ENCODE peak calls at places on chromosome 9, in six cellular contexts. M, R, D, Q, K and Y are unnamed samples.

GRCh38 chr9:106233116-106233515 is 538.8 kb downstream of the TMEM38B start:
- DNase-seq in M (no peak), R (no peak), D (no peak), Q (no peak), K (no peak), Y (no peak)

GRCh38 chr9:19946446-19947109 is 157.7 kb upstream of the SLC24A2 start:
- DNase-seq in M (peak), R (peak), D (peak), Q (no peak), K (no peak), Y (no peak)

GRCh38 chr9:132404228-132404881 is 2.3 kb downstream of the TTF1 start:
- DNase-seq in M (no peak), R (no peak), D (no peak), Q (no peak), K (no peak), Y (no peak)

GRCh38 chr9:88502552-88503034 is 32.4 kb upstream of the NXNL2 start:
- DNase-seq in M (no peak), R (no peak), D (no peak), Q (no peak), K (no peak), Y (no peak)

GRCh38 chr9:122445155-122445749 is 32.5 kb downstream of the OR1J1 start:
- DNase-seq in M (no peak), R (peak), D (peak), Q (no peak), K (no peak), Y (peak)

GRCh38 chr9:24487946-24488345 is 57.8 kb downstream of the IZUMO3 start:
- DNase-seq in M (no peak), R (no peak), D (no peak), Q (no peak), K (no peak), Y (no peak)

GRCh38 chr9:32956606-32957005 is 44.8 kb downstream of the APTX start:
- DNase-seq in M (no peak), R (no peak), D (no peak), Q (no peak), K (no peak), Y (no peak)

GRCh38 chr9:18487620-18488019 is 13.7 kb downstream of the ADAMTSL1 start:
- DNase-seq in M (no peak), R (no peak), D (no peak), Q (no peak), K (no peak), Y (no peak)

GRCh38 chr9:29775491-29775890 is 2202.2 kb upstream of the C9orf72 start:
- DNase-seq in M (no peak), R (no peak), D (no peak), Q (no peak), K (no peak), Y (no peak)

GRCh38 chr9:111036068-111036789 is 2.0 kb downstream of the LPAR1 start:
- DNase-seq in M (peak), R (peak), D (peak), Q (peak), K (peak), Y (no peak)

GRCh38 chr9:32581512-32582143 is 8.7 kb upstream of the NDUFB6 start:
- DNase-seq in M (peak), R (peak), D (peak), Q (no peak), K (peak), Y (peak)

GRCh38 chr9:84361645-84362044 is 21.1 kb upstream of the SLC28A3 start:
- DNase-seq in M (no peak), R (no peak), D (no peak), Q (no peak), K (no peak), Y (no peak)

GRCh38 chr9:23771746-23772145 is 54.3 kb downstream of the ELAVL2 start:
- DNase-seq in M (no peak), R (no peak), D (no peak), Q (no peak), K (no peak), Y (no peak)

GRCh38 chr9:19642256-19642655 is 146.6 kb downstream of the SLC24A2 start:
- DNase-seq in M (no peak), R (no peak), D (no peak), Q (no peak), K (no peak), Y (no peak)

GRCh38 chr9:127854169-127854833 is at the start of gene ENG:
- DNase-seq in M (peak), R (peak), D (peak), Q (peak), K (peak), Y (no peak)

GRCh38 chr9:120662513-120662912 is 51.8 kb downstream of the MEGF9 start:
- DNase-seq in M (no peak), R (no peak), D (no peak), Q (no peak), K (no peak), Y (no peak)

GRCh38 chr9:18718393-18718792 is 244.4 kb downstream of the ADAMTSL1 start:
- DNase-seq in M (no peak), R (no peak), D (no peak), Q (no peak), K (no peak), Y (no peak)

GRCh38 chr9:98795970-98796363 is 388 bp downstream of the ANKS6 start:
- DNase-seq in M (peak), R (no peak), D (no peak), Q (peak), K (peak), Y (no peak)

GRCh38 chr9:98797491-98797890 is 1.1 kb upstream of the ANKS6 start:
- DNase-seq in M (no peak), R (no peak), D (no peak), Q (no peak), K (no peak), Y (no peak)

GRCh38 chr9:98795295-98795955 is 930 bp downstream of the ANKS6 start:
- DNase-seq in M (peak), R (no peak), D (no peak), Q (no peak), K (no peak), Y (no peak)

GRCh38 chr9:98798254-98798653 is 1.9 kb upstream of the ANKS6 start:
- DNase-seq in M (no peak), R (no peak), D (no peak), Q (no peak), K (no peak), Y (no peak)

GRCh38 chr9:98796364-98797101 is at the start of gene ANKS6:
- DNase-seq in M (peak), R (peak), D (peak), Q (peak), K (peak), Y (no peak)
- TF ChIP-seq CTCF in M (no peak), R (peak), D (peak), Q (peak), K (peak), Y (peak)

GRCh38 chr9:98034593-98035546 is 21.7 kb upstream of the NANS start:
- DNase-seq in M (peak), R (peak), D (peak), Q (peak), K (peak), Y (peak)
- H3K4me3 ChIP-seq in M (no peak), R (no peak), D (no peak), Q (no peak), K (no peak), Y (no peak)

GRCh38 chr9:93379051-93379450 is 72.4 kb upstream of the FAM120A start:
- DNase-seq in M (no peak), R (no peak), D (no peak), Q (no peak), K (no peak), Y (no peak)

GRCh38 chr9:93378276-93378675 is 73.2 kb upstream of the FAM120A start:
- DNase-seq in M (no peak), R (no peak), D (no peak), Q (no peak), K (no peak), Y (no peak)

GRCh38 chr9:93380410-93381060 is 71.0 kb upstream of the FAM120A start:
- DNase-seq in M (no peak), R (no peak), D (no peak), Q (no peak), K (no peak), Y (no peak)
- TF ChIP-seq CTCF in M (peak), R (no peak), D (no peak), Q (no peak), K (no peak), Y (no peak)

GRCh38 chr9:136662656-136663310 is at the start of gene EGFL7:
- DNase-seq in M (no peak), R (no peak), D (no peak), Q (peak), K (no peak), Y (no peak)

GRCh38 chr9:136661641-136662325 is 933 bp upstream of the EGFL7 start:
- DNase-seq in M (no peak), R (no peak), D (no peak), Q (peak), K (no peak), Y (no peak)

GRCh38 chr9:136662326-136662655 is 425 bp upstream of the EGFL7 start:
- DNase-seq in M (no peak), R (no peak), D (no peak), Q (peak), K (no peak), Y (no peak)

GRCh38 chr9:136659861-136660784 is 2.6 kb upstream of the EGFL7 start:
- DNase-seq in M (no peak), R (no peak), D (no peak), Q (peak), K (no peak), Y (no peak)

DNA sequence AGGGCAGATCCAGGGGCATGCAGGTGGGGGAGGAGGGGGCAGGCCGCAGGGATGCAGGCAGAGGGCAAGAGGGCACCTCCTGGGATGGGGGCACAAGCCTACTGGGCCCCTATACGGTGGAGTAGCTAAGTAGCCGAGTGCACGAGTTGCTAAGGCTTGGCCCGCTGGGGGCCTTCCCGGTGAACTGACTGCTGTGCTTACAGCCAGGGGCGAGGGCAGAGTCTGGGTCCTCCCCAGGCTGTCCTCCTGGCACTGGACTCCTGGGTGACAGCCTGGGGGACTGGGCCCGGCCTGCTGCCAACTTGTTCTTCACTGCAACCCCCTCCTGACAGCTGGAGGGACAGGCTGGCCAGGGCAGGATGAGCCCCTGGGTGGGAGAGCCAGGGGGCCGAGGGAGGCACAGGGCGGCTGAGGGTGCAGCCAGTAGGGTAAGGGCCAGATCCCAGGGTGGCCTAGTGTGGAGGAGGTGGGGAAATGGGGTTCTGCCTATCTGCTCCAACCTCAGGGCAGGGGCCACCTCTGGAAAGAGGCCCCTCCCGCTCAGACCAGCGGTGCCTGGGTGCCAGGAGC is 1.7 kb upstream of the EGFL7 start:
- DNase-seq in M (no peak), R (no peak), D (no peak), Q (no peak), K (no peak), Y (no peak)
- H3K4me3 ChIP-seq in M (no peak), R (no peak), D (no peak), Q (no peak), K (no peak), Y (no peak)

DNA sequence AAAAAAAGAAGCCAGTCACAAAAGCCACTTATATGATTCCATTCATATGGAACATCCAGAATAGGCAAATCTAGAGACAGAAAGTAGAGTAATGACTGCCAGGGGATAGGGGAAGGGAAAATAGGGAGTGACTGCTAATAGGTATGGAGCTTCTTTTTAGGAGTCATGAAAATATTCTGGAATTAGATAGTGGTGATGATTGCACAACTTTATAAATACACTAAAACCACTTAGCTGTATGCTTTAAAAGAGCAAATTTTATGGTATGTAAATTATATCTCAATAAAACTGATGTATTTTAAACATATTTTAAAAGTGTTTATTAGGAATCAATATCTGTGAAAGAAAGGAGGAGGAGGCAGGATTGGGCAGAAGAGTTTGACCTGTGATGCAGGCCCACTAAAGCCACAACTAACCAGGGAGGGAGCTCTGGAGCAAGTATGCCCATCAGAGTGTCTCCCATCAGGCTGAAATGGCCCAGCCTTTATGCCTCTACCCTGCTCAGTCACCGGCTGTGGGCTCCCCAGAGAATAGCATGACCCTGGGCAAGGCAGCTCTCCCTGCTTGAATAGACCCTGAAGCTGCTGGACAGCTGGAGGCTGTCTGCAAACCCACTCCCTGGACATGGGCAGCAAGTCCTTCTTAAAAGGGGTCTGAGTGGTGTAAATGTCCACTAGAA is 96.0 kb upstream of the SLC44A1 start:
- DNase-seq in M (no peak), R (no peak), D (no peak), Q (no peak), K (no peak), Y (no peak)
- TF ChIP-seq CTCF in M (no peak), R (no peak), D (no peak), Q (no peak), K (no peak), Y (peak)

GRCh38 chr9:12777149-12778010 is 2.6 kb downstream of the LURAP1L start:
- DNase-seq in M (no peak), R (no peak), D (no peak), Q (no peak), K (no peak), Y (no peak)
- H3K4me3 ChIP-seq in M (peak), R (peak), D (peak), Q (no peak), K (peak), Y (no peak)